ENCODE peak calls at places on chromosomes 4 and X, in six cellular contexts. One of them, this sample, is unnamed.

GRCh38 chr4:101191302-101192098 is 155.8 kb downstream of the PPP3CA start:
- DNase-seq in fibroblast of lung: peak
- DNase-seq in kidney: peak
- DNase-seq in H9: peak
- DNase-seq in H1: no peak
- DNase-seq in mesenchymal stem cell: peak
- DNase-seq in this sample: no peak

GRCh38 chrX:80285131-80285773 is 135.0 kb upstream of the TENT5D start:
- DNase-seq in fibroblast of lung: no peak
- DNase-seq in kidney: no peak
- DNase-seq in H9: peak
- DNase-seq in H1: peak
- DNase-seq in mesenchymal stem cell: peak
- DNase-seq in this sample: no peak

GRCh38 chr4:44760142-44760898 is 34.0 kb upstream of the GNPDA2 start:
- DNase-seq in fibroblast of lung: peak
- DNase-seq in kidney: no peak
- DNase-seq in H9: no peak
- DNase-seq in H1: no peak
- DNase-seq in mesenchymal stem cell: peak
- DNase-seq in this sample: peak

GRCh38 chr4:73520821-73521220 is 39.3 kb downstream of the AFM start:
- DNase-seq in fibroblast of lung: peak
- DNase-seq in kidney: no peak
- DNase-seq in H9: peak
- DNase-seq in H1: peak
- DNase-seq in mesenchymal stem cell: peak
- DNase-seq in this sample: no peak

GRCh38 chrX:94831364-94831763 is 1157.4 kb downstream of the FAM133A start:
- DNase-seq in fibroblast of lung: no peak
- DNase-seq in kidney: no peak
- DNase-seq in H9: no peak
- DNase-seq in H1: no peak
- DNase-seq in mesenchymal stem cell: peak
- DNase-seq in this sample: peak

GRCh38 chr4:168528131-168528949 is 31.5 kb downstream of the PALLD start:
- DNase-seq in fibroblast of lung: no peak
- DNase-seq in kidney: no peak
- DNase-seq in H9: no peak
- DNase-seq in H1: no peak
- DNase-seq in mesenchymal stem cell: peak
- DNase-seq in this sample: peak

GRCh38 chr4:6658635-6659075 is 18.2 kb downstream of the MRFAP1 start:
- DNase-seq in fibroblast of lung: peak
- DNase-seq in kidney: peak
- DNase-seq in H9: peak
- DNase-seq in H1: no peak
- DNase-seq in mesenchymal stem cell: peak
- DNase-seq in this sample: no peak

GRCh38 chrX:129249563-129249962 is 273.7 kb downstream of the SMARCA1 start:
- DNase-seq in fibroblast of lung: no peak
- DNase-seq in kidney: no peak
- DNase-seq in H9: no peak
- DNase-seq in H1: no peak
- DNase-seq in mesenchymal stem cell: no peak
- DNase-seq in this sample: no peak

GRCh38 chrX:48520455-48520854 is 1.2 kb upstream of the EBP start:
- DNase-seq in fibroblast of lung: no peak
- DNase-seq in kidney: no peak
- DNase-seq in H9: no peak
- DNase-seq in H1: no peak
- DNase-seq in mesenchymal stem cell: no peak
- DNase-seq in this sample: no peak

GRCh38 chr4:41454393-41454792 is 83.6 kb upstream of the LIMCH1 start:
- DNase-seq in fibroblast of lung: no peak
- DNase-seq in kidney: no peak
- DNase-seq in H9: no peak
- DNase-seq in H1: no peak
- DNase-seq in mesenchymal stem cell: no peak
- DNase-seq in this sample: peak

GRCh38 chr4:22203436-22204011 is 255.0 kb upstream of the KCNIP4 start:
- DNase-seq in fibroblast of lung: no peak
- DNase-seq in kidney: no peak
- DNase-seq in H9: no peak
- DNase-seq in H1: no peak
- DNase-seq in mesenchymal stem cell: no peak
- DNase-seq in this sample: no peak

GRCh38 chrX:44462851-44463250 is 79.8 kb downstream of the FUNDC1 start:
- DNase-seq in fibroblast of lung: peak
- DNase-seq in kidney: no peak
- DNase-seq in H9: no peak
- DNase-seq in H1: no peak
- DNase-seq in mesenchymal stem cell: no peak
- DNase-seq in this sample: no peak

GRCh38 chrX:150258463-150259430 is 104.4 kb upstream of the MAMLD1 start:
- DNase-seq in fibroblast of lung: peak
- DNase-seq in kidney: no peak
- DNase-seq in H9: no peak
- DNase-seq in H1: no peak
- DNase-seq in mesenchymal stem cell: no peak
- DNase-seq in this sample: no peak

GRCh38 chr4:74320559-74321118 is 12.4 kb downstream of the EPGN start:
- DNase-seq in fibroblast of lung: peak
- DNase-seq in kidney: no peak
- DNase-seq in H9: peak
- DNase-seq in H1: peak
- DNase-seq in mesenchymal stem cell: peak
- DNase-seq in this sample: peak

GRCh38 chrX:69307736-69308135 is 142.5 kb upstream of the PJA1 start:
- DNase-seq in fibroblast of lung: no peak
- DNase-seq in kidney: no peak
- DNase-seq in H9: no peak
- DNase-seq in H1: peak
- DNase-seq in mesenchymal stem cell: no peak
- DNase-seq in this sample: no peak

GRCh38 chrX:13216139-13216538 is 103.7 kb downstream of the ATXN3L start:
- DNase-seq in fibroblast of lung: peak
- DNase-seq in kidney: no peak
- DNase-seq in H9: no peak
- DNase-seq in H1: no peak
- DNase-seq in mesenchymal stem cell: peak
- DNase-seq in this sample: no peak

GRCh38 chr4:17055788-17056187 is 157.3 kb upstream of the LDB2 start:
- DNase-seq in fibroblast of lung: peak
- DNase-seq in kidney: no peak
- DNase-seq in H9: no peak
- DNase-seq in H1: no peak
- DNase-seq in mesenchymal stem cell: peak
- DNase-seq in this sample: no peak

GRCh38 chr4:121306932-121307331 is 73.9 kb downstream of the QRFPR start:
- DNase-seq in fibroblast of lung: no peak
- DNase-seq in kidney: no peak
- DNase-seq in H9: no peak
- DNase-seq in H1: no peak
- DNase-seq in mesenchymal stem cell: no peak
- DNase-seq in this sample: no peak

GRCh38 chr4:125368161-125368560 is 53.4 kb downstream of the FAT4 start:
- DNase-seq in fibroblast of lung: peak
- DNase-seq in kidney: no peak
- DNase-seq in H9: no peak
- DNase-seq in H1: no peak
- DNase-seq in mesenchymal stem cell: peak
- DNase-seq in this sample: no peak

DNA sequence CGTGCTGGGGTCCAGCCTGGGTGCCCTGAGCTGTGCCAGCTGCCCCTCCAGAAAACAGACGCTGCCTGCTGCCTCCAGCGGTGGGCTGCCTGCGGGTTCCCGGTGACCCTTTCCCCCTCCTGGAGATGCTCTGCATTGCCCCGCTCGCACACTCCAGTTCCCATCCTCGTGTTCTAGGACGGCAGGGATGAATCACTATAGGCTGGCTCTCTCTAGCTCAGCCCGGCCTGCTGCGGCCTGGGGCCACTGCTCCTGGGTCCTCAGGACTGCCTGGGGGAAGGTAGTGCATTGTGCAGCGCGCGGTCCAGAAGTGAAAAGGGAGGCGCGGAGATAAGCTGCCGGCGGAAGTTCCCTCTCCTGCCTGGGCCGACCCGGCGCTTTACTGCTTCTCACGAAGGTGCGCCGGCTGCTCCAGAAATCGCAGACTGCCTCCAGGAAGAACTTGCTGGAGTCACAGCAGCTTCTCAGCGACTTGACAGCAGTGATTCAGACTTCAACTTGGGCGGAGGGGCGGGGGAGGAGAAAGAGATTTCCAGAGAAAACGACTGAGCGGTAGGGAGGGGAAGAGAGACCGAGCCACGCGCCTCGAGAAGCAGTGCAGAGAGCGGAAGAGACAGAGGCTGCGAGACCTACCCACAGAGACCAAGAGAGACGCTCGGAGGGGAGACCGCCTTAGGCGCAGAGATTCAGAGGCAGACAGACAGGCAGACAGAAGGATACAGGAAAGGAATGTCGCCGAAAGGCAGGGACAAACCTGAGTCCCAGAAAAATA is 6.7 kb upstream of the MSX1 start:
- DNase-seq in fibroblast of lung: peak
- DNase-seq in kidney: peak
- DNase-seq in H9: peak
- DNase-seq in H1: no peak
- DNase-seq in mesenchymal stem cell: peak
- DNase-seq in this sample: peak
- H3K9ac ChIP-seq in fibroblast of lung: peak
- H3K9ac ChIP-seq in kidney: no peak
- H3K9ac ChIP-seq in H9: no peak
- H3K9ac ChIP-seq in H1: no peak
- H3K9ac ChIP-seq in mesenchymal stem cell: peak
- H3K9ac ChIP-seq in this sample: no peak

GRCh38 chr4:110624904-110625494 is 2.1 kb upstream of the PITX2 start:
- DNase-seq in fibroblast of lung: no peak
- DNase-seq in kidney: no peak
- DNase-seq in H9: no peak
- DNase-seq in H1: no peak
- DNase-seq in mesenchymal stem cell: no peak
- DNase-seq in this sample: no peak
- H3K9ac ChIP-seq in fibroblast of lung: no peak
- H3K9ac ChIP-seq in kidney: no peak
- H3K9ac ChIP-seq in H9: no peak
- H3K9ac ChIP-seq in H1: no peak
- H3K9ac ChIP-seq in mesenchymal stem cell: no peak
- H3K9ac ChIP-seq in this sample: no peak

GRCh38 chrX:39814391-39814790 is 283.4 kb downstream of the BCOR start:
- DNase-seq in fibroblast of lung: peak
- DNase-seq in kidney: no peak
- DNase-seq in H9: no peak
- DNase-seq in H1: no peak
- DNase-seq in mesenchymal stem cell: no peak
- DNase-seq in this sample: no peak

GRCh38 chrX:39813631-39814246 is 284.0 kb downstream of the BCOR start:
- DNase-seq in fibroblast of lung: peak
- DNase-seq in kidney: peak
- DNase-seq in H9: no peak
- DNase-seq in H1: no peak
- DNase-seq in mesenchymal stem cell: peak
- DNase-seq in this sample: no peak

GRCh38 chrX:39818071-39818470 is 279.7 kb downstream of the BCOR start:
- DNase-seq in fibroblast of lung: no peak
- DNase-seq in kidney: no peak
- DNase-seq in H9: no peak
- DNase-seq in H1: no peak
- DNase-seq in mesenchymal stem cell: no peak
- DNase-seq in this sample: no peak

GRCh38 chrX:39816871-39817731 is 280.7 kb downstream of the BCOR start:
- DNase-seq in fibroblast of lung: peak
- DNase-seq in kidney: no peak
- DNase-seq in H9: peak
- DNase-seq in H1: peak
- DNase-seq in mesenchymal stem cell: peak
- DNase-seq in this sample: no peak

GRCh38 chrX:39815621-39816020 is 282.1 kb downstream of the BCOR start:
- DNase-seq in fibroblast of lung: no peak
- DNase-seq in kidney: no peak
- DNase-seq in H9: peak
- DNase-seq in H1: no peak
- DNase-seq in mesenchymal stem cell: peak
- DNase-seq in this sample: no peak
- H3K9ac ChIP-seq in fibroblast of lung: no peak
- H3K9ac ChIP-seq in kidney: no peak
- H3K9ac ChIP-seq in H9: no peak
- H3K9ac ChIP-seq in H1: no peak
- H3K9ac ChIP-seq in mesenchymal stem cell: no peak
- H3K9ac ChIP-seq in this sample: no peak

GRCh38 chr4:138239496-138239895 is 2.7 kb downstream of the SLC7A11 start:
- DNase-seq in fibroblast of lung: peak
- DNase-seq in kidney: no peak
- DNase-seq in H9: no peak
- DNase-seq in H1: no peak
- DNase-seq in mesenchymal stem cell: peak
- DNase-seq in this sample: no peak
- H3K9ac ChIP-seq in fibroblast of lung: no peak
- H3K9ac ChIP-seq in kidney: no peak
- H3K9ac ChIP-seq in H9: no peak
- H3K9ac ChIP-seq in H1: no peak
- H3K9ac ChIP-seq in mesenchymal stem cell: no peak
- H3K9ac ChIP-seq in this sample: no peak

This sample was measured in trophoblast cell.